ENCODE peak calls at places on chromosomes 13 and 19, in seven cellular contexts. One of them, this sample, is unnamed. For H3K9me3 and H3K4me1, the result is how much of the 10 kb centered on the place peaks cover.

GRCh38 chr19:33470686-33471085 is 50.9 kb downstream of the PEPD start:
- DNase-seq in A549: no peak
- DNase-seq in uterus: no peak
- DNase-seq in mammary epithelial cell: no peak
- DNase-seq in effector memory CD4-positive, alpha-beta T cell: no peak
- DNase-seq in tibial artery: no peak
- DNase-seq in psoas muscle: no peak
- DNase-seq in this sample: peak

GRCh38 chr13:43981512-43982301 is 102.0 kb downstream of the LACC1 start:
- DNase-seq in psoas muscle: no peak
- DNase-seq in mammary epithelial cell: no peak
- DNase-seq in tibial artery: no peak
- DNase-seq in uterus: no peak
- DNase-seq in A549: no peak
- DNase-seq in effector memory CD4-positive, alpha-beta T cell: no peak
- DNase-seq in this sample: no peak

GRCh38 chr13:110869231-110869804 is 45.6 kb downstream of the ANKRD10 start:
- DNase-seq in psoas muscle: peak
- DNase-seq in effector memory CD4-positive, alpha-beta T cell: no peak
- DNase-seq in A549: no peak
- DNase-seq in uterus: no peak
- DNase-seq in tibial artery: no peak
- DNase-seq in mammary epithelial cell: no peak
- DNase-seq in this sample: peak

GRCh38 chr19:16420781-16421386 is 50.9 kb downstream of the EPS15L1 start:
- DNase-seq in tibial artery: no peak
- DNase-seq in mammary epithelial cell: no peak
- DNase-seq in effector memory CD4-positive, alpha-beta T cell: no peak
- DNase-seq in A549: no peak
- DNase-seq in psoas muscle: no peak
- DNase-seq in uterus: no peak
- DNase-seq in this sample: no peak

GRCh38 chr19:34998777-34999497 is 1.2 kb upstream of the GRAMD1A start:
- DNase-seq in mammary epithelial cell: no peak
- DNase-seq in effector memory CD4-positive, alpha-beta T cell: no peak
- DNase-seq in uterus: no peak
- DNase-seq in A549: peak
- DNase-seq in tibial artery: no peak
- DNase-seq in psoas muscle: peak
- DNase-seq in this sample: peak

GRCh38 chr19:4061178-4061682 is 5.5 kb downstream of the ZBTB7A start:
- DNase-seq in mammary epithelial cell: peak
- DNase-seq in psoas muscle: peak
- DNase-seq in effector memory CD4-positive, alpha-beta T cell: no peak
- DNase-seq in A549: no peak
- DNase-seq in tibial artery: peak
- DNase-seq in uterus: peak
- DNase-seq in this sample: peak

GRCh38 chr19:3580156-3580955 is 4.9 kb upstream of the GIPC3 start:
- DNase-seq in tibial artery: peak
- DNase-seq in psoas muscle: no peak
- DNase-seq in uterus: no peak
- DNase-seq in A549: no peak
- DNase-seq in mammary epithelial cell: peak
- DNase-seq in effector memory CD4-positive, alpha-beta T cell: no peak
- DNase-seq in this sample: peak

GRCh38 chr13:89205856-89206255 is 1534.7 kb downstream of the SLITRK5 start:
- DNase-seq in effector memory CD4-positive, alpha-beta T cell: no peak
- DNase-seq in mammary epithelial cell: peak
- DNase-seq in uterus: no peak
- DNase-seq in tibial artery: no peak
- DNase-seq in A549: no peak
- DNase-seq in psoas muscle: no peak
- DNase-seq in this sample: no peak

GRCh38 chr13:39616087-39616694 is 13.2 kb upstream of the LHFPL6 start:
- DNase-seq in A549: peak
- DNase-seq in tibial artery: peak
- DNase-seq in mammary epithelial cell: peak
- DNase-seq in uterus: peak
- DNase-seq in effector memory CD4-positive, alpha-beta T cell: no peak
- DNase-seq in psoas muscle: no peak
- DNase-seq in this sample: peak

GRCh38 chr19:1901940-1902404 is 3.2 kb upstream of the ADAT3 start:
- DNase-seq in tibial artery: peak
- DNase-seq in uterus: no peak
- DNase-seq in effector memory CD4-positive, alpha-beta T cell: no peak
- DNase-seq in mammary epithelial cell: no peak
- DNase-seq in A549: no peak
- DNase-seq in psoas muscle: peak
- DNase-seq in this sample: no peak

GRCh38 chr19:44737238-44738160 is 11.0 kb upstream of the BCL3 start:
- DNase-seq in psoas muscle: no peak
- DNase-seq in uterus: no peak
- DNase-seq in mammary epithelial cell: no peak
- DNase-seq in effector memory CD4-positive, alpha-beta T cell: no peak
- DNase-seq in tibial artery: no peak
- DNase-seq in A549: peak
- DNase-seq in this sample: no peak

DNA sequence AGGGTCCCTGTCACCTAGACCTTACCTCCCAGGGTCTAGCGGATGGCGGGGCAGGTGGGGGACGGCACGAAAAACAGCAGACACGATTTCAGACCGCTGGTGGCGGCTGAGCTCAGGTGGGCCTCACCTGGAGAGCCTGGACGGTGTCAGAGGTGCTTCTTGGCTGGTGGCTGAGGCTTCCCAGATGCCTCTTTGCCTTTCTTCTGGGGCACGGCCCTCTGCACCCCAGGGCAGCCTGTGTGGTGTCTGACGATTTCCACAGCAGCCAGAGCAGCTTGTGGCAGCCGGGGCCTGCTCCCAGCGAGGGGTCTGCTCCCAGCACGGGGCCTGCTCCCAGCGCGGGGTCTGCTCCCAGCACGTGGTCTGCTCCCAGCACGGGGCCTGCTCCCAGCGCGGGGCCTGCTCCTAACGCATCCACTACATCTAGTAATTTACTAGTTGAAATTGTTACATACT is 66.7 kb downstream of the ATP11A start:
- DNase-seq in psoas muscle: peak
- DNase-seq in uterus: no peak
- DNase-seq in mammary epithelial cell: no peak
- DNase-seq in A549: no peak
- DNase-seq in effector memory CD4-positive, alpha-beta T cell: no peak
- DNase-seq in tibial artery: no peak
- DNase-seq in this sample: no peak
- H3K27ac ChIP-seq in psoas muscle: no peak
- H3K27ac ChIP-seq in uterus: no peak
- H3K27ac ChIP-seq in mammary epithelial cell: no peak
- H3K27ac ChIP-seq in A549: no peak
- H3K27ac ChIP-seq in effector memory CD4-positive, alpha-beta T cell: no peak
- H3K27ac ChIP-seq in tibial artery: no peak
- H3K27ac ChIP-seq in this sample: no peak

GRCh38 chr13:18946738-18947137 is 234.9 kb downstream of the TUBA3C start:
- DNase-seq in tibial artery: no peak
- DNase-seq in A549: no peak
- DNase-seq in mammary epithelial cell: no peak
- DNase-seq in psoas muscle: no peak
- DNase-seq in uterus: no peak
- DNase-seq in effector memory CD4-positive, alpha-beta T cell: no peak
- DNase-seq in this sample: peak
- H3K9me3 ChIP-seq in tibial artery: under half
- H3K9me3 ChIP-seq in A549: under half
- H3K9me3 ChIP-seq in mammary epithelial cell: under half
- H3K9me3 ChIP-seq in psoas muscle: under half
- H3K9me3 ChIP-seq in uterus: under half
- H3K9me3 ChIP-seq in effector memory CD4-positive, alpha-beta T cell: under half
- H3K9me3 ChIP-seq in this sample: under half

DNA sequence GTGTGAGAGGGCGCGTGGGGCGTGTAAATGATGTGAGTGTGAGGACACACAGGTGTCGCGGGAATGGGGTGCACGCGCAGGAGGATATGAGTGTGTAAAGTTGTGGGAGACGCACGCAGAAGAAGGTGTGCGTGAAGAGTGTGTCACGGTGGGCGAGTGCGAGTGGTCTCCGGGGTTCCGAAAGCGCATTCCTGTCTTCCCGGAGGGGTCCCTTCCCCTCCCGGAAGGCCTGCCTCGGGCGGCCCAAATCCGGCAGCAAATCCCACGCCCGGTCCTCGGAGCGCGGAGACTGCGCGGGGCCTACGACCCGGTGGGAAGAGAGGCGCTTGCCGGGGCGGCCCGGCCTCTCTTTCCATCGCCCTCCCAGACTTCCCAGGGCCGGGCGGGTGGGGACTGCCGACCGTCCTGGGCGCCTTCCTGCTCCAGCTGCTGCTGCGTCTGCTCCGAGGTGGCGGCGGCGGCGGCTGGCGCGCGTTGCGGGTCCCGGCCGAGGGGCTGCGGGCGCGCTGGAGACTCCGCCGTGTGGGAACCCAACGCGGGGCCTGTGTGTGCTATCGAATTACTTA is 2.1 kb downstream of the ZIC5 start:
- DNase-seq in tibial artery: no peak
- DNase-seq in A549: no peak
- DNase-seq in effector memory CD4-positive, alpha-beta T cell: no peak
- DNase-seq in mammary epithelial cell: no peak
- DNase-seq in uterus: no peak
- DNase-seq in psoas muscle: no peak
- DNase-seq in this sample: no peak
- H3K4me1 ChIP-seq in tibial artery: under half
- H3K4me1 ChIP-seq in A549: under half
- H3K4me1 ChIP-seq in effector memory CD4-positive, alpha-beta T cell: under half
- H3K4me1 ChIP-seq in mammary epithelial cell: under half
- H3K4me1 ChIP-seq in uterus: under half
- H3K4me1 ChIP-seq in psoas muscle: under half
- H3K4me1 ChIP-seq in this sample: under half

GRCh38 chr13:47420012-47420411 is 523.2 kb upstream of the HTR2A start:
- DNase-seq in mammary epithelial cell: no peak
- DNase-seq in effector memory CD4-positive, alpha-beta T cell: no peak
- DNase-seq in psoas muscle: no peak
- DNase-seq in tibial artery: no peak
- DNase-seq in A549: no peak
- DNase-seq in uterus: no peak
- DNase-seq in this sample: no peak

GRCh38 chr13:47417485-47417884 is 520.6 kb upstream of the HTR2A start:
- DNase-seq in effector memory CD4-positive, alpha-beta T cell: no peak
- DNase-seq in mammary epithelial cell: no peak
- DNase-seq in A549: no peak
- DNase-seq in uterus: no peak
- DNase-seq in tibial artery: no peak
- DNase-seq in psoas muscle: no peak
- DNase-seq in this sample: no peak

GRCh38 chr13:47418206-47418920 is 521.5 kb upstream of the HTR2A start:
- DNase-seq in effector memory CD4-positive, alpha-beta T cell: no peak
- DNase-seq in uterus: no peak
- DNase-seq in psoas muscle: no peak
- DNase-seq in tibial artery: no peak
- DNase-seq in A549: no peak
- DNase-seq in mammary epithelial cell: no peak
- DNase-seq in this sample: no peak

GRCh38 chr13:47413112-47413511 is 516.3 kb upstream of the HTR2A start:
- DNase-seq in psoas muscle: no peak
- DNase-seq in A549: no peak
- DNase-seq in effector memory CD4-positive, alpha-beta T cell: no peak
- DNase-seq in tibial artery: no peak
- DNase-seq in uterus: no peak
- DNase-seq in mammary epithelial cell: no peak
- DNase-seq in this sample: no peak

DNA sequence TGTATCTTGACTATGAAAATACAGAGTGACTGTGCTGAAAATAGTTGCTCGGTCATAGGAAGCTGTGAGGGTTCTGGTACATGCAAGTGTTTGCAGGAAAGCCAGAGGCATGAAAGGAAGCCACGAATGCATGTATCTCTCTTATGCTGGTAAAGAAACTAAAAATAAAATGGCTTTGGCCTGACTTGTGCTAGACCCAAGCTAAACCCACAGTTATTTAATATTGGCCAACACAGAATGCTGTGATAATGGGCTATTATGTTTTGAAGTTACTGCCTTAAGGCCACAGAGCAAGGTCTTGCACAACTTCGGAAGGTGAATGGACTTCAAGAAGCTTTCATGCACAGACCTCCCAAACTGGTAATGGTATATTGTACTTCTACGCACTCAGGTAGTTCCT is 518.2 kb upstream of the HTR2A start:
- DNase-seq in tibial artery: no peak
- DNase-seq in mammary epithelial cell: peak
- DNase-seq in A549: no peak
- DNase-seq in psoas muscle: no peak
- DNase-seq in uterus: no peak
- DNase-seq in effector memory CD4-positive, alpha-beta T cell: no peak
- DNase-seq in this sample: no peak
- H3K27ac ChIP-seq in tibial artery: no peak
- H3K27ac ChIP-seq in mammary epithelial cell: no peak
- H3K27ac ChIP-seq in A549: no peak
- H3K27ac ChIP-seq in psoas muscle: no peak
- H3K27ac ChIP-seq in uterus: no peak
- H3K27ac ChIP-seq in effector memory CD4-positive, alpha-beta T cell: no peak
- H3K27ac ChIP-seq in this sample: no peak

This sample was measured in SJSA1.